ENCODE peak calls at places on chromosomes 12 and 14, in four cellular contexts. One of them, this sample, is unnamed.

GRCh38 chr12:51866324-51866723 is 17.8 kb upstream of the FIGNL2 start:
- DNase-seq in cardiac fibroblast: no peak
- DNase-seq in fibroblast of lung: no peak
- DNase-seq in fibroblast of mammary gland: no peak
- DNase-seq in this sample: no peak

GRCh38 chr12:91326043-91327027 is 143.7 kb upstream of the DCN start:
- DNase-seq in cardiac fibroblast: peak; percentile 85
- DNase-seq in fibroblast of lung: peak; percentile 72
- DNase-seq in fibroblast of mammary gland: peak; percentile 76
- DNase-seq in this sample: no peak

GRCh38 chr14:61525293-61526011 is 169.9 kb upstream of the HIF1A start:
- DNase-seq in cardiac fibroblast: peak; percentile 82
- DNase-seq in fibroblast of lung: peak; percentile 89
- DNase-seq in fibroblast of mammary gland: peak; percentile 91
- DNase-seq in this sample: peak; percentile 73

GRCh38 chr12:31233061-31233730 is 92.8 kb downstream of the SINHCAF start:
- DNase-seq in cardiac fibroblast: no peak
- DNase-seq in fibroblast of lung: no peak
- DNase-seq in fibroblast of mammary gland: no peak
- DNase-seq in this sample: no peak

GRCh38 chr12:121917950-121918678 is at the start of gene CFAP251:
- DNase-seq in cardiac fibroblast: peak; percentile 86
- DNase-seq in fibroblast of lung: peak; percentile 74
- DNase-seq in fibroblast of mammary gland: no peak
- DNase-seq in this sample: no peak

GRCh38 chr12:131164096-131164872 is 210.6 kb downstream of the ADGRD1 start:
- DNase-seq in cardiac fibroblast: no peak
- DNase-seq in fibroblast of lung: no peak
- DNase-seq in fibroblast of mammary gland: no peak
- DNase-seq in this sample: no peak

GRCh38 chr14:104393898-104394605 is 185.5 kb upstream of the C14orf180 start:
- DNase-seq in cardiac fibroblast: peak; percentile 19
- DNase-seq in fibroblast of lung: no peak
- DNase-seq in fibroblast of mammary gland: no peak
- DNase-seq in this sample: no peak

GRCh38 chr14:34650786-34651584 is 21.0 kb upstream of the SNX6 start:
- DNase-seq in cardiac fibroblast: peak; percentile 99
- DNase-seq in fibroblast of lung: peak; percentile 100
- DNase-seq in fibroblast of mammary gland: peak; percentile 100
- DNase-seq in this sample: peak; percentile 99

GRCh38 chr12:33786532-33786931 is 235.8 kb upstream of the ALG10 start:
- DNase-seq in cardiac fibroblast: no peak
- DNase-seq in fibroblast of lung: no peak
- DNase-seq in fibroblast of mammary gland: no peak
- DNase-seq in this sample: no peak

GRCh38 chr12:89395712-89396111 is 43.4 kb upstream of the DUSP6 start:
- DNase-seq in cardiac fibroblast: no peak
- DNase-seq in fibroblast of lung: no peak
- DNase-seq in fibroblast of mammary gland: no peak
- DNase-seq in this sample: no peak

GRCh38 chr14:32998433-32998832 is 59.8 kb downstream of the NPAS3 start:
- DNase-seq in cardiac fibroblast: peak; percentile 42
- DNase-seq in fibroblast of lung: peak; percentile 17
- DNase-seq in fibroblast of mammary gland: peak; percentile 45
- DNase-seq in this sample: no peak

GRCh38 chr14:102539544-102540309 is 30.2 kb upstream of the ANKRD9 start:
- DNase-seq in cardiac fibroblast: peak; percentile 97
- DNase-seq in fibroblast of lung: peak; percentile 70
- DNase-seq in fibroblast of mammary gland: peak; percentile 71
- DNase-seq in this sample: peak; percentile 56

GRCh38 chr14:23114669-23115491 is 4.2 kb downstream of the CEBPE start:
- DNase-seq in cardiac fibroblast: peak; percentile 94
- DNase-seq in fibroblast of lung: peak; percentile 98
- DNase-seq in fibroblast of mammary gland: peak; percentile 98
- DNase-seq in this sample: peak; percentile 95

GRCh38 chr12:131682511-131682895 is 28.4 kb upstream of the SFSWAP start:
- DNase-seq in cardiac fibroblast: no peak
- DNase-seq in fibroblast of lung: no peak
- DNase-seq in fibroblast of mammary gland: no peak
- DNase-seq in this sample: no peak

GRCh38 chr12:62123721-62124203 is 136.4 kb upstream of the USP15 start:
- DNase-seq in cardiac fibroblast: peak; percentile 68
- DNase-seq in fibroblast of lung: peak; percentile 37
- DNase-seq in fibroblast of mammary gland: peak; percentile 58
- DNase-seq in this sample: peak; percentile 7

GRCh38 chr14:28308727-28309126 is 457.9 kb upstream of the FOXG1 start:
- DNase-seq in cardiac fibroblast: peak; percentile 77
- DNase-seq in fibroblast of lung: peak; percentile 97
- DNase-seq in fibroblast of mammary gland: peak; percentile 84
- DNase-seq in this sample: peak; percentile 78

GRCh38 chr14:22332671-22333407 is 256.2 kb downstream of the DAD1 start:
- DNase-seq in cardiac fibroblast: no peak
- DNase-seq in fibroblast of lung: no peak
- DNase-seq in fibroblast of mammary gland: peak; percentile 62
- DNase-seq in this sample: peak; percentile 35

GRCh38 chr14:77707355-77707723 is 484 bp downstream of the ALKBH1 start:
- DNase-seq in cardiac fibroblast: peak; percentile 51
- DNase-seq in fibroblast of lung: peak; percentile 35
- DNase-seq in fibroblast of mammary gland: peak; percentile 60
- DNase-seq in this sample: peak; percentile 16

GRCh38 chr14:105061428-105062047 is 3.7 kb downstream of the GPR132 start:
- DNase-seq in cardiac fibroblast: no peak
- DNase-seq in fibroblast of lung: no peak
- DNase-seq in fibroblast of mammary gland: no peak
- DNase-seq in this sample: no peak

DNA sequence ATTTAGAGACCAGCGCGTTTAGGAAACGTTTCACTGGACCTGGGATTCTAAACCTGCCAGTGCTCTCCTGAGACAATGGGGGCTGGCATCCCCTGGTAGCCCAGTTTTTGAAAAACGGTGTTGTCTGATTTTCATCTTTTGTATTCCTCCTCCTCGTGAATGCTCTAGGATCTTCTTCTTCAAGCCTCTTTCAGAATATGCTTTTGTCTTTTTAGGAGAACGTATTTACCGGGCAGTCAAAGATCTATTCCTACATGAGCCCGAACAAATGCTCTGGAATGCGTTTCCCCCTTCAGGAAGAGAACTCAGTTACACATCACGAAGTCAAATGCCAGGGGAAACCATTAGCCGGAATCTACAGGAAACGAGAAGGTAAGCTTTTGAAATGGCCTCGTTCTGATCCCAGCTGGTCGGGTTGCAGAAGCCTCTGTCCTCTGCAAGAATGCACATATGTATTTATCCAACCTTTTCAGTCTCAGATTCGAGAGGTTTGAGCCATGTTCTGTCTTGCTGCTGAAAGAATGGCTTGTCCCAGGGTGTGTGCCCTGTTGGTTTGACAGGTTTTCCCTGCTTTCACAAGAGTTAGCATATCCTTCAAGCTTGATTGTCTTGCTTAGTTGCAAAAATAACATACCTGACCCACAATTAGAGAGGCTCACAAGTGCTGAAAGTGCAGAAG is 6.6 kb downstream of the KMT5A start:
- DNase-seq in cardiac fibroblast: no peak
- DNase-seq in fibroblast of lung: no peak
- DNase-seq in fibroblast of mammary gland: no peak
- DNase-seq in this sample: no peak
- H3K4me3 ChIP-seq in cardiac fibroblast: peak overlapping the region; percentile 61
- H3K4me3 ChIP-seq in fibroblast of lung: peak overlapping the region; percentile 77
- H3K4me3 ChIP-seq in fibroblast of mammary gland: peak overlapping the region; percentile 58
- H3K4me3 ChIP-seq in this sample: peak overlapping the region; percentile 65

GRCh38 chr14:95215094-95215493 is 57.8 kb upstream of the DICER1 start:
- DNase-seq in cardiac fibroblast: no peak
- DNase-seq in fibroblast of lung: no peak
- DNase-seq in fibroblast of mammary gland: no peak
- DNase-seq in this sample: no peak

GRCh38 chr14:95210699-95211098 is 53.4 kb upstream of the DICER1 start:
- DNase-seq in cardiac fibroblast: no peak
- DNase-seq in fibroblast of lung: no peak
- DNase-seq in fibroblast of mammary gland: no peak
- DNase-seq in this sample: no peak

GRCh38 chr14:95213774-95214173 is 56.4 kb upstream of the DICER1 start:
- DNase-seq in cardiac fibroblast: no peak
- DNase-seq in fibroblast of lung: no peak
- DNase-seq in fibroblast of mammary gland: no peak
- DNase-seq in this sample: no peak

GRCh38 chr14:95208598-95208997 is 51.3 kb upstream of the DICER1 start:
- DNase-seq in cardiac fibroblast: no peak
- DNase-seq in fibroblast of lung: no peak
- DNase-seq in fibroblast of mammary gland: no peak
- DNase-seq in this sample: no peak

GRCh38 chr14:95211721-95212504 is 54.6 kb upstream of the DICER1 start:
- DNase-seq in cardiac fibroblast: no peak
- DNase-seq in fibroblast of lung: no peak
- DNase-seq in fibroblast of mammary gland: no peak
- DNase-seq in this sample: no peak
- H3K4me3 ChIP-seq in cardiac fibroblast: no peak overlapping the region
- H3K4me3 ChIP-seq in fibroblast of lung: no peak overlapping the region
- H3K4me3 ChIP-seq in fibroblast of mammary gland: no peak overlapping the region
- H3K4me3 ChIP-seq in this sample: no peak overlapping the region

GRCh38 chr12:27549801-27550652 is 26.0 kb downstream of the PPFIBP1 start:
- DNase-seq in cardiac fibroblast: peak; percentile 99
- DNase-seq in fibroblast of lung: peak; percentile 99
- DNase-seq in fibroblast of mammary gland: peak; percentile 99
- DNase-seq in this sample: peak; percentile 98

GRCh38 chr12:27550653-27550975 is 26.6 kb downstream of the PPFIBP1 start:
- DNase-seq in cardiac fibroblast: no peak
- DNase-seq in fibroblast of lung: no peak
- DNase-seq in fibroblast of mammary gland: no peak
- DNase-seq in this sample: no peak

GRCh38 chr12:27552235-27552634 is 28.2 kb downstream of the PPFIBP1 start:
- DNase-seq in cardiac fibroblast: no peak
- DNase-seq in fibroblast of lung: no peak
- DNase-seq in fibroblast of mammary gland: no peak
- DNase-seq in this sample: no peak

GRCh38 chr12:27552886-27553560 is 29.0 kb downstream of the PPFIBP1 start:
- DNase-seq in cardiac fibroblast: no peak
- DNase-seq in fibroblast of lung: peak; percentile 55
- DNase-seq in fibroblast of mammary gland: no peak
- DNase-seq in this sample: no peak

GRCh38 chr12:27551172-27551840 is 27.3 kb downstream of the PPFIBP1 start:
- DNase-seq in cardiac fibroblast: no peak
- DNase-seq in fibroblast of lung: no peak
- DNase-seq in fibroblast of mammary gland: peak; percentile 57
- DNase-seq in this sample: no peak
- H3K4me3 ChIP-seq in cardiac fibroblast: no peak overlapping the region
- H3K4me3 ChIP-seq in fibroblast of lung: no peak overlapping the region
- H3K4me3 ChIP-seq in fibroblast of mammary gland: no peak overlapping the region
- H3K4me3 ChIP-seq in this sample: no peak overlapping the region

GRCh38 chr12:4607056-4607455 is 41.8 kb downstream of the AKAP3 start:
- DNase-seq in cardiac fibroblast: peak; percentile 28
- DNase-seq in fibroblast of lung: no peak
- DNase-seq in fibroblast of mammary gland: no peak
- DNase-seq in this sample: no peak
- H3K4me3 ChIP-seq in cardiac fibroblast: no peak overlapping the region
- H3K4me3 ChIP-seq in fibroblast of lung: no peak overlapping the region
- H3K4me3 ChIP-seq in fibroblast of mammary gland: no peak overlapping the region
- H3K4me3 ChIP-seq in this sample: no peak overlapping the region

GRCh38 chr14:100091386-100091785 is 26.2 kb downstream of the EVL start:
- DNase-seq in cardiac fibroblast: no peak
- DNase-seq in fibroblast of lung: no peak
- DNase-seq in fibroblast of mammary gland: no peak
- DNase-seq in this sample: no peak
- H3K4me3 ChIP-seq in cardiac fibroblast: no peak overlapping the region
- H3K4me3 ChIP-seq in fibroblast of lung: no peak overlapping the region
- H3K4me3 ChIP-seq in fibroblast of mammary gland: no peak overlapping the region
- H3K4me3 ChIP-seq in this sample: no peak overlapping the region

GRCh38 chr14:90054803-90055202 is 7.0 kb upstream of the KCNK13 start:
- DNase-seq in cardiac fibroblast: no peak
- DNase-seq in fibroblast of lung: no peak
- DNase-seq in fibroblast of mammary gland: no peak
- DNase-seq in this sample: no peak

GRCh38 chr14:90045608-90046007 is 16.2 kb upstream of the KCNK13 start:
- DNase-seq in cardiac fibroblast: no peak
- DNase-seq in fibroblast of lung: no peak
- DNase-seq in fibroblast of mammary gland: no peak
- DNase-seq in this sample: no peak

GRCh38 chr14:90053044-90053443 is 8.8 kb upstream of the KCNK13 start:
- DNase-seq in cardiac fibroblast: no peak
- DNase-seq in fibroblast of lung: peak; percentile 29
- DNase-seq in fibroblast of mammary gland: no peak
- DNase-seq in this sample: no peak

GRCh38 chr14:90050271-90050670 is 11.5 kb upstream of the KCNK13 start:
- DNase-seq in cardiac fibroblast: no peak
- DNase-seq in fibroblast of lung: no peak
- DNase-seq in fibroblast of mammary gland: no peak
- DNase-seq in this sample: no peak

GRCh38 chr14:90049390-90049789 is 12.4 kb upstream of the KCNK13 start:
- DNase-seq in cardiac fibroblast: no peak
- DNase-seq in fibroblast of lung: no peak
- DNase-seq in fibroblast of mammary gland: peak; percentile 20
- DNase-seq in this sample: no peak
- H3K4me3 ChIP-seq in cardiac fibroblast: no peak overlapping the region
- H3K4me3 ChIP-seq in fibroblast of lung: no peak overlapping the region
- H3K4me3 ChIP-seq in fibroblast of mammary gland: no peak overlapping the region
- H3K4me3 ChIP-seq in this sample: no peak overlapping the region

DNA sequence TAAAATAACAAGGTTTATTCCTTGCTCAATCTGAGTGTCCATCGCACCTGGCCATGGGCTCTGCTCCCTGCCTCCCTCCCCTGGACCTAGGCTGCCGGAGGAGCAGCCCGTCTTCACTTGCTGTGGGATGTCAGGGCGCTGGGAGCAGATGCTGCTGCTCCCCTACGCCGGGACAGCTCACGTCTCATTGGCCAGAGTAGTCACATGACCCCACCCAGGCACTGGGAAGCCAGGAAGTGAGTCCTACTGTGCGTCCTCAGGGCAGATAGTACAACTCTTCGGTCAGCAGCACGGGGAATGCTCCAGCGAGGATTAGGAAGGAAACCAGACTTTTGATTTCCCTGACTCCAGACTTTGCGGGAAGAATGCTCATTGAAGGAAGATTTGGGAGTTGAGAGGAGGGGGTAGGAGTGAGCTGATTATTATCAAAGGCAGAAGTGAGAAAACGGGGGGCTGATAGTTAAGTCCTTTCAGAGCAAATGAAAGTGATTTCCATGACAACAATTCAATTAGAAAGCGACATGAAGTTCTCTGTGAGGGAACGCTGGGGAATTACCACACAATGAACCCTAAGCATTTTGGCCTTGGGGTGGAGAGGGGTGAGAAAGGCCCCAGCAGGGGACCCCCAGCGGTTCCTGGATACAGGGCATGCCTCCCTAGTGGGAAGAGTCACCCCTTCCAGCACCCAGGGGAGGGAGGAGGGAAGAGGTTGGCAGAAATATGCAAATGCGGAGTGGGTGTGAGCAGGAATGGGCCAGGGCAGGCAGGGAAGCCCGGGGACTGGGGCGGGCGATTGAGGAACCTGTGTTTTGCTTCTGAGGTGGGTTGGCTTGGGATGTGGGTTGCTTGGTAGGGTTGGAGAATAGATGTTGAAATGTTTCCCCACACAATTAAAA is 215.5 kb downstream of the AACS start:
- DNase-seq in cardiac fibroblast: no peak
- DNase-seq in fibroblast of lung: no peak
- DNase-seq in fibroblast of mammary gland: no peak
- DNase-seq in this sample: no peak
- H3K4me3 ChIP-seq in cardiac fibroblast: no peak overlapping the region
- H3K4me3 ChIP-seq in fibroblast of lung: no peak overlapping the region
- H3K4me3 ChIP-seq in fibroblast of mammary gland: no peak overlapping the region
- H3K4me3 ChIP-seq in this sample: no peak overlapping the region

This sample was measured in skeletal muscle cell.